ENCODE peak calls at places on chromosomes 4 and X, in four cellular contexts. T is sigmoid colon, C is A549, K is NB4. L is an unnamed sample.

GRCh38 chr4:39476181-39476873 is 17.5 kb downstream of the LIAS start:
- DNase-seq in K (no peak), C (no peak), T (no peak), L (no peak)

GRCh38 chr4:32219306-32220075 is 1499.3 kb downstream of the PCDH7 start:
- DNase-seq in C (no peak), T (no peak), K (no peak), L (no peak)

GRCh38 chrX:56789518-56790070 is 60.6 kb downstream of the NBDY start:
- DNase-seq in T (peak), C (no peak), K (no peak), L (no peak)

GRCh38 chr4:105280338-105280809 is 133.7 kb downstream of the TET2 start:
- DNase-seq in T (no peak), C (no peak), K (no peak), L (no peak)

GRCh38 chr4:101914761-101915160 is 124.2 kb downstream of the BANK1 start:
- DNase-seq in K (no peak), T (no peak), C (no peak), L (no peak)

GRCh38 chr4:151921371-151921770 is 160.6 kb upstream of the GATB start:
- DNase-seq in C (no peak), K (no peak), T (no peak), L (no peak)

GRCh38 chr4:48968814-48969213 is 17.3 kb upstream of the CWH43 start:
- DNase-seq in K (peak), T (no peak), C (no peak), L (no peak)

GRCh38 chrX:7985568-7985967 is 58.4 kb upstream of the PNPLA4 start:
- DNase-seq in C (no peak), K (peak), T (no peak), L (no peak)

GRCh38 chr4:16289872-16290554 is 63.7 kb upstream of the TAPT1 start:
- DNase-seq in C (peak), T (no peak), K (peak), L (peak)

GRCh38 chrX:16934212-16934611 is 12.2 kb upstream of the REPS2 start:
- DNase-seq in K (no peak), C (no peak), T (no peak), L (no peak)

GRCh38 chrX:17737707-17738001 is 361 bp downstream of the SCML1 start:
- DNase-seq in K (no peak), C (no peak), T (no peak), L (no peak)

GRCh38 chrX:135591871-135592270 is 71.4 kb downstream of the INTS6L start:
- DNase-seq in K (no peak), T (no peak), C (no peak), L (no peak)

GRCh38 chr4:2248821-2249261 is 6.9 kb upstream of the HAUS3 start:
- DNase-seq in C (no peak), K (no peak), T (no peak), L (no peak)

GRCh38 chr4:56821394-56822263 is at the start of gene SPINK2:
- DNase-seq in K (peak), T (no peak), C (peak), L (peak)

GRCh38 chr4:6162885-6163284 is 37.5 kb downstream of the JAKMIP1 start:
- DNase-seq in K (no peak), T (no peak), C (no peak), L (no peak)
- TF ChIP-seq POLR2A in K (no peak), T (no peak), C (no peak), L (no peak)

GRCh38 chrX:1392376-1393130 is 640 bp upstream of the SLC25A6 start:
- DNase-seq in K (peak), T (peak), C (peak), L (no peak)
- TF ChIP-seq POLR2A in K (peak), T (no peak), C (no peak), L (peak)

GRCh38 chrX:12052109-12052508 is 86.2 kb upstream of the FRMPD4 start:
- DNase-seq in K (no peak), T (no peak), C (no peak), L (no peak)
- TF ChIP-seq POLR2A in K (no peak), T (no peak), C (no peak), L (no peak)

GRCh38 chr4:3643518-3644433 is 111.6 kb upstream of the LRPAP1 start:
- DNase-seq in K (no peak), C (no peak), T (no peak), L (no peak)
- TF ChIP-seq POLR2A in K (no peak), C (no peak), T (no peak), L (no peak)

GRCh38 chrX:40735318-40736169 is at the start of gene MED14:
- DNase-seq in K (peak), T (peak), C (peak), L (peak)
- TF ChIP-seq POLR2A in K (peak), T (no peak), C (peak), L (peak)

GRCh38 chrX:104165894-104166734 is at the start of gene FAM199X:
- DNase-seq in C (peak), T (peak), K (peak), L (peak)
- TF ChIP-seq POLR2A in C (peak), T (no peak), K (peak), L (peak)

GRCh38 chr4:183098723-183099536 is at the start of gene WWC2:
- DNase-seq in T (peak), K (peak), C (peak), L (peak)
- TF ChIP-seq POLR2A in T (peak), K (peak), C (peak), L (peak)

GRCh38 chr4:139011220-139011950 is 4.2 kb upstream of the NOCT start:
- DNase-seq in C (no peak), T (peak), K (no peak), L (no peak)

GRCh38 chr4:139017861-139018260 is 2.3 kb downstream of the NOCT start:
- DNase-seq in T (no peak), K (peak), C (no peak), L (no peak)

GRCh38 chr4:139015948-139016451 is 419 bp downstream of the NOCT start:
- DNase-seq in C (peak), K (peak), T (no peak), L (peak)

GRCh38 chr4:139015269-139015947 is at the start of gene NOCT:
- DNase-seq in K (peak), T (peak), C (peak), L (peak)

GRCh38 chr4:139014391-139015268 is 951 bp upstream of the NOCT start:
- DNase-seq in C (peak), T (peak), K (peak), L (peak)
- TF ChIP-seq POLR2A in C (no peak), T (no peak), K (no peak), L (no peak)

GRCh38 chr4:185654311-185654710 is 119.0 kb upstream of the PDLIM3 start:
- DNase-seq in C (no peak), T (no peak), K (no peak), L (no peak)

GRCh38 chr4:185654965-185655554 is 119.8 kb upstream of the PDLIM3 start:
- DNase-seq in T (no peak), C (no peak), K (no peak), L (no peak)

GRCh38 chr4:185657699-185658098 is 122.4 kb upstream of the PDLIM3 start:
- DNase-seq in K (no peak), C (no peak), T (no peak), L (no peak)

GRCh38 chr4:185657191-185657590 is 121.9 kb upstream of the PDLIM3 start:
- DNase-seq in C (no peak), K (no peak), T (peak), L (no peak)

DNA sequence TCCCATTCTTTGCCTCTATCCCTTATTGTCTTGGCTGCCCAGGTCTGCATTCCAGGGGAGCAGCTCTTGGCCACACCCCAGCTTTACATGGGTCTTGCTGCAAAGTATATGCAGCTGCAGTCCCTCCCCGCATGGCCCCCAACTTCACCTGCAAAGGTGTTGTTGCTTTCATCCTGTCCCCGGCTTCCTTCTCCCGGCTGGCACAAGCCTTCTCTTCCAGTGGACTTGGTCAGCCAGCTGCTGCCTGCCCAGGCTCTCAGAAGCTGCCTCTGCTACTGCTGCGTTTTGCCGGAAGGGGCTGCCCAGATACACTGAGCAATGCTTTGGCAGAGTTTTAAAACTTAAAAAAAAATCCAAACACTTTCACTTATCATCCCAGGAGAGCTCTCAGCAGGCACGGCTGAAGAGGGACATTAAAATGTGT is 121.2 kb upstream of the PDLIM3 start:
- DNase-seq in K (no peak), T (peak), C (no peak), L (no peak)
- TF ChIP-seq POLR2A in K (no peak), T (peak), C (no peak), L (no peak)

GRCh38 chr4:3292571-3293409 is at the start of gene RGS12:
- DNase-seq in T (peak), K (peak), C (peak), L (peak)
- TF ChIP-seq POLR2A in T (peak), K (peak), C (peak), L (peak)